ENCODE peak calls at places on chromosomes 3 and 15, in five cellular contexts. G is H1, Z is NT2/D1, T is GM12878, S is HepG2. A is an unnamed sample.
A peak's percentile ranks its signal among the peaks of the same experiment; 100 is the strongest.

GRCh38 chr3:195715134-195715533 is 5.6 kb upstream of the MUC20 start:
- DNase-seq in G (no peak), Z (no peak), T (no peak), S (no peak), A (no peak)

GRCh38 chr3:117510396-117510795 is 800.8 kb downstream of the TUSC7 start:
- DNase-seq in G (no peak), Z (no peak), T (no peak), S (no peak), A (no peak)

GRCh38 chr3:112136959-112137693 is 4.1 kb upstream of the GCSAM start:
- DNase-seq in G (peak; percentile 72), Z (peak; percentile 84), T (no peak), S (peak; percentile 42), A (peak; percentile 61)

GRCh38 chr3:53862241-53862640 is 15.9 kb downstream of the IL17RB start:
- DNase-seq in G (no peak), Z (no peak), T (no peak), S (no peak), A (no peak)

GRCh38 chr15:66096711-66097058 is 156.9 kb downstream of the MEGF11 start:
- DNase-seq in G (no peak), Z (no peak), T (no peak), S (no peak), A (no peak)

GRCh38 chr3:182259579-182259978 is 533.7 kb upstream of the ATP11B start:
- DNase-seq in G (peak; percentile 54), Z (no peak), T (no peak), S (no peak), A (no peak)

GRCh38 chr3:86180696-86181095 is 810.3 kb downstream of the VGLL3 start:
- DNase-seq in G (no peak), Z (no peak), T (no peak), S (peak; percentile 12), A (peak; percentile 41)

GRCh38 chr3:4841225-4841624 is 138.0 kb upstream of the BHLHE40 start:
- DNase-seq in G (no peak), Z (no peak), T (no peak), S (no peak), A (no peak)

GRCh38 chr3:64064804-64065203 is 41.5 kb upstream of the PSMD6 start:
- DNase-seq in G (no peak), Z (no peak), T (no peak), S (no peak), A (no peak)

GRCh38 chr15:39479916-39480315 is 101.0 kb upstream of the THBS1 start:
- DNase-seq in G (no peak), Z (no peak), T (no peak), S (no peak), A (no peak)

GRCh38 chr3:71726106-71726505 is 904 bp upstream of the EIF4E3 start:
- DNase-seq in G (no peak), Z (no peak), T (no peak), S (no peak), A (no peak)

GRCh38 chr15:70530906-70531305 is 232.5 kb downstream of the UACA start:
- DNase-seq in G (peak; percentile 32), Z (no peak), T (no peak), S (no peak), A (no peak)

GRCh38 chr3:101026881-101027678 is 33.9 kb upstream of the ABI3BP start:
- DNase-seq in G (no peak), Z (no peak), T (no peak), S (no peak), A (no peak)

GRCh38 chr3:72306800-72307341 is 521.9 kb upstream of the PROK2 start:
- DNase-seq in G (no peak), Z (no peak), T (no peak), S (no peak), A (peak; percentile 69)

GRCh38 chr3:120145498-120146285 is 51.4 kb upstream of the GSK3B start:
- DNase-seq in G (no peak), Z (no peak), T (no peak), S (no peak), A (no peak)

GRCh38 chr3:11542551-11542950 is 101.2 kb downstream of the VGLL4 start:
- DNase-seq in G (no peak), Z (no peak), T (no peak), S (no peak), A (no peak)

GRCh38 chr15:99452728-99453643 is 112.8 kb upstream of the MEF2A start:
- DNase-seq in G (peak; percentile 40), Z (no peak), T (peak; percentile 60), S (peak; percentile 30), A (no peak)

GRCh38 chr15:65072617-65073016 is 3.9 kb upstream of the KBTBD13 start:
- DNase-seq in G (no peak), Z (no peak), T (no peak), S (no peak), A (no peak)

GRCh38 chr15:65071381-65071811 is 3.6 kb upstream of the RASL12 start:
- DNase-seq in G (no peak), Z (no peak), T (no peak), S (no peak), A (no peak)

GRCh38 chr15:65069779-65070546 is 2.2 kb upstream of the RASL12 start:
- DNase-seq in G (no peak), Z (no peak), T (no peak), S (no peak), A (no peak)

GRCh38 chr15:65069179-65069578 is 1.4 kb upstream of the RASL12 start:
- DNase-seq in G (no peak), Z (no peak), T (no peak), S (no peak), A (no peak)

GRCh38 chr15:65072027-65072426 is 4.2 kb upstream of the RASL12 start:
- DNase-seq in G (no peak), Z (no peak), T (no peak), S (no peak), A (no peak)
- TF ChIP-seq SUZ12 in G (no peak), Z (no peak), T (no peak), S (no peak), A (no peak)

GRCh38 chr3:66390013-66390412 is 110.8 kb downstream of the LRIG1 start:
- DNase-seq in G (no peak), Z (no peak), T (peak; percentile 26), S (no peak), A (no peak)

GRCh38 chr3:66393486-66394260 is 107.1 kb downstream of the LRIG1 start:
- DNase-seq in G (no peak), Z (no peak), T (peak; percentile 47), S (no peak), A (no peak)

GRCh38 chr3:66394261-66395249 is 106.3 kb downstream of the LRIG1 start:
- DNase-seq in G (no peak), Z (no peak), T (no peak), S (no peak), A (no peak)

GRCh38 chr3:66392966-66393485 is 107.8 kb downstream of the LRIG1 start:
- DNase-seq in G (no peak), Z (no peak), T (no peak), S (no peak), A (no peak)

DNA sequence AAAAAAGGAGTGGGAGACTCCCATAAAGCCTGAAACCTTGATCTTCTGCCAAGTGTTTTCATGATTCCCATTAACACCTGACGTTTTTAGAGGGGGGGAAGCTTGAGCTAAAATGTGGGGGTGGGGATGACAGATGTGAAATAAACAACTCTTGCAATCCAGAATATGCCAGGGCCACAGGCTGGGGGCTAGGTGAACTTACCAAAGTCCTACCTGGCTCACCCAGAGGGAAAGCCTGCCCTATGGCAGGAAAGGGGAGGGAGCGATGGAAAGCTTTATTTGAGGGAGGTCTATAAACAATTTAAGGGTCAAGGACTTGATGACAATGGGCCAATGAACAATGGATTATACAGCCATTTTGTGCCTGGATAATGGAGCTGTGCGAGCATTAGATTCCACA is 108.3 kb downstream of the LRIG1 start:
- DNase-seq in G (no peak), Z (no peak), T (no peak), S (no peak), A (no peak)
- TF ChIP-seq SUZ12 in G (no peak), Z (no peak), T (no peak), S (no peak), A (no peak)

DNA sequence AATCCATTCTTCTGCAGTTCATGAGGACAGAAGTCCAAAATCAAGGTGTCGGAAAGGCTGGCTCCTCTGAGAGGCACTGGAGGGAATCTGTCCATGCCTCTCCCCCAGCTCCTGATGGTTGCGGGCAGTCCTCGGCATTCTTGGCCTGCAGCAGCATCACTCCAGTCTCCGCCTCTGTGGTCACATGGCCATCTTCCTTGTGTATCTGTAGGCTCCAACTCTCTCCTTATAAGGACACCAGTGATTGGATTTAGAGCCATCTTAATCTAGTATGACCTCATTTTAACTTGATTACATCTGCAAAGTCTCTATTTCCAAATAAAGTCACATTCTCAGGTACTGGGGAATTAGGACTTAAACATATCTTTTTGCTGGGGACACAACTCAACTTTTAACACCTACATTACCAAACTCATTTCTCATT is 56.0 kb upstream of the FLNB start:
- DNase-seq in G (no peak), Z (peak; percentile 61), T (no peak), S (peak; percentile 49), A (peak; percentile 56)
- TF ChIP-seq SUZ12 in G (no peak), Z (no peak), T (no peak), S (no peak), A (no peak)

GRCh38 chr15:75651810-75652543 is 4.3 kb downstream of the SNX33 start:
- DNase-seq in G (no peak), Z (no peak), T (no peak), S (no peak), A (no peak)
- TF ChIP-seq SUZ12 in G (no peak), Z (no peak), T (no peak), S (no peak), A (no peak)

GRCh38 chr3:102530443-102531195 is 95.8 kb downstream of the ZPLD1 start:
- DNase-seq in G (no peak), Z (no peak), T (no peak), S (no peak), A (no peak)
- TF ChIP-seq SUZ12 in G (no peak), Z (no peak), T (no peak), S (no peak), A (no peak)

GRCh38 chr3:42080452-42080872 is 10.7 kb upstream of the TRAK1 start:
- DNase-seq in G (no peak), Z (no peak), T (peak; percentile 38), S (peak; percentile 83), A (no peak)
- TF ChIP-seq SUZ12 in G (no peak), Z (no peak), T (no peak), S (no peak), A (no peak)

DNA sequence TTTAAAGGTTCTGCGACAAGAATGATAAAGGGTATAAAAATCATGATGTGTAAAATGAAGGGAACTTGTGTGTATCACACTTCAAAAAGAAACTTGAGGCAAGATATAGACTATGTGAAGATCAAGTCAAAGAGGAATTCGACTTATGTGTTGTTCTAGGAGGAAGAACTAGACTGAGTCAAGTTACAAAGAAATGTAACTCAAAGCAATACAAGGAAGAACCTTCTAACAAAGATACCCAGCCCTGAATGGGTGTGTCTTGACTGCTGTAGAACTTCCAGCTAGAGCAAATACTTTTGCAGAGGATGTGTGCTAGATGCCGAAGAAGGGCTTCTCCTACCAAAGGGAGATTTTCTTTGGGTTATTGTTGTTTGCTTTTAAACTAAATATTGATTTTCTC is 2.4 kb downstream of the SLC49A4 start:
- DNase-seq in G (no peak), Z (no peak), T (no peak), S (no peak), A (no peak)
- TF ChIP-seq SUZ12 in G (no peak), Z (no peak), T (no peak), S (no peak), A (no peak)

GRCh38 chr3:43178891-43179366 is 73.0 kb upstream of the POMGNT2 start:
- DNase-seq in G (no peak), Z (no peak), T (no peak), S (peak; percentile 91), A (no peak)
- TF ChIP-seq SUZ12 in G (no peak), Z (no peak), T (no peak), S (no peak), A (no peak)